ENCODE peak calls at places on chromosomes 7 and 10, in four cellular contexts. I is stimulated activated CD4-positive, alpha-beta T cell treated with anti-CD3 and anti-CD28 coated beads, Interleukin-2, amount 100 ng/mL, for 48 hours; G is anterior cingulate cortex; X is nucleus accumbens. D is an unnamed sample.
A peak's percentile ranks its signal among the peaks of the same experiment; 100 is the strongest.

GRCh38 chr10:103855852-103856496 is 598 bp upstream of the SH3PXD2A start:
- DNase-seq in I (no peak), G (no peak), X (no peak), D (no peak)

GRCh38 chr7:151851160-151851751 is 25.7 kb downstream of the PRKAG2 start:
- DNase-seq in I (no peak), G (peak; percentile 39), X (no peak), D (no peak)

GRCh38 chr7:92648082-92648481 is 57.9 kb upstream of the FAM133B start:
- DNase-seq in I (no peak), G (no peak), X (no peak), D (no peak)

GRCh38 chr7:94272821-94273583 is 121.7 kb upstream of the COL1A2 start:
- DNase-seq in I (no peak), G (no peak), X (no peak), D (no peak)

GRCh38 chr10:90306187-90306586 is 551.7 kb downstream of the HTR7 start:
- DNase-seq in I (no peak), G (no peak), X (no peak), D (no peak)

GRCh38 chr10:32077896-32078295 is 21.7 kb upstream of the KIF5B start:
- DNase-seq in I (no peak), G (no peak), X (no peak), D (no peak)

GRCh38 chr10:102358717-102359382 is 36.7 kb upstream of the NFKB2 start:
- DNase-seq in I (no peak), G (no peak), X (no peak), D (no peak)

GRCh38 chr7:38368191-38368605 is 94.8 kb upstream of the TARP start:
- DNase-seq in I (peak; percentile 74), G (no peak), X (no peak), D (no peak)